ENCODE peak calls at places on chromosomes 5 and 9, in ten cellular contexts. L is GM13976; Z is posterior cingulate gyrus; M is tibial artery; F is activated CD8-positive, alpha-beta memory T cell treated with anti-CD3 and anti-CD28 coated beads for 4 hours; D is SK-N-SH; H is GM23248; E is PC-3; P is HTR-8/SVneo; C is stimulated activated CD4-positive, alpha-beta T cell treated with anti-CD3 and anti-CD28 coated beads, TNF-alpha, amount 100 ng/mL, for 4 hours. R is an unnamed sample.

GRCh38 chr5:139795074-139796001 is at the start of gene PSD2:
- DNase-seq in L (peak), Z (peak), M (no peak), F (no peak), D (peak), H (peak), E (no peak), P (peak), C (no peak), R (peak)

GRCh38 chr5:80982093-80982492 is 21.9 kb downstream of the RASGRF2 start:
- DNase-seq in L (no peak), Z (no peak), M (no peak), F (no peak), D (no peak), H (no peak), E (no peak), P (no peak), C (no peak), R (no peak)

GRCh38 chr9:117081641-117082317 is 333.1 kb downstream of the ASTN2 start:
- DNase-seq in L (no peak), Z (no peak), M (no peak), F (no peak), D (peak), H (no peak), E (no peak), P (no peak), C (no peak), R (no peak)

GRCh38 chr5:115816226-115817042 is at the start of gene CDO1:
- DNase-seq in L (peak), Z (peak), M (peak), F (no peak), D (peak), H (peak), E (no peak), P (peak), C (no peak), R (no peak)

GRCh38 chr5:138695781-138696180 is 57.4 kb upstream of the CTNNA1 start:
- DNase-seq in L (no peak), Z (no peak), M (no peak), F (no peak), D (no peak), H (no peak), E (no peak), P (no peak), C (no peak), R (no peak)

GRCh38 chr9:111052831-111053230 is 14.6 kb upstream of the LPAR1 start:
- DNase-seq in L (no peak), Z (no peak), M (no peak), F (no peak), D (no peak), H (peak), E (peak), P (no peak), C (no peak), R (peak)

GRCh38 chr5:40578501-40579451 is 100.9 kb upstream of the PTGER4 start:
- DNase-seq in L (no peak), Z (no peak), M (no peak), F (no peak), D (no peak), H (peak), E (peak), P (no peak), C (peak), R (no peak)

GRCh38 chr9:113772121-113772885 is 103.8 kb upstream of the ZNF618 start:
- DNase-seq in L (no peak), Z (no peak), M (peak), F (no peak), D (no peak), H (peak), E (no peak), P (no peak), C (no peak), R (no peak)

GRCh38 chr5:154652746-154653417 is 102.3 kb upstream of the LARP1 start:
- DNase-seq in L (no peak), Z (no peak), M (no peak), F (no peak), D (no peak), H (peak), E (no peak), P (no peak), C (no peak), R (no peak)

GRCh38 chr5:170747357-170747756 is 36.2 kb upstream of the GABRP start:
- DNase-seq in L (no peak), Z (no peak), M (no peak), F (no peak), D (peak), H (no peak), E (no peak), P (no peak), C (no peak), R (no peak)

GRCh38 chr9:136655244-136656225 is 7.2 kb upstream of the EGFL7 start:
- DNase-seq in L (no peak), Z (no peak), M (no peak), F (no peak), D (no peak), H (no peak), E (no peak), P (no peak), C (no peak), R (no peak)

GRCh38 chr5:170262061-170262764 is 29.4 kb downstream of the C5orf58 start:
- DNase-seq in L (no peak), Z (no peak), M (no peak), F (no peak), D (no peak), H (no peak), E (no peak), P (no peak), C (no peak), R (no peak)

GRCh38 chr9:18824095-18824666 is 208.8 kb downstream of the SAXO1 start:
- DNase-seq in L (no peak), Z (no peak), M (no peak), F (no peak), D (peak), H (peak), E (peak), P (no peak), C (no peak), R (no peak)

GRCh38 chr9:124068248-124068647 is 56.7 kb downstream of the LHX2 start:
- DNase-seq in L (no peak), Z (no peak), M (no peak), F (no peak), D (no peak), H (no peak), E (no peak), P (no peak), C (no peak), R (no peak)

GRCh38 chr5:73974871-73975351 is 348.9 kb downstream of the ARHGEF28 start:
- DNase-seq in L (no peak), Z (no peak), M (no peak), F (no peak), D (no peak), H (no peak), E (peak), P (no peak), C (no peak), R (no peak)

GRCh38 chr5:120655828-120656435 is 191.8 kb downstream of the PRR16 start:
- DNase-seq in L (no peak), Z (no peak), M (no peak), F (no peak), D (no peak), H (peak), E (peak), P (no peak), C (no peak), R (peak)

GRCh38 chr9:14440062-14440461 is 126.1 kb upstream of the NFIB start:
- DNase-seq in L (no peak), Z (no peak), M (no peak), F (no peak), D (no peak), H (no peak), E (no peak), P (no peak), C (no peak), R (no peak)

GRCh38 chr5:143807401-143807800 is 4.6 kb upstream of the HMHB1 start:
- DNase-seq in L (no peak), Z (no peak), M (no peak), F (no peak), D (no peak), H (no peak), E (no peak), P (no peak), C (no peak), R (no peak)

GRCh38 chr5:56003633-56004032 is 8.9 kb upstream of the IL6ST start:
- DNase-seq in L (no peak), Z (no peak), M (no peak), F (no peak), D (no peak), H (peak), E (no peak), P (no peak), C (no peak), R (no peak)

GRCh38 chr9:134328341-134328840 is 2.1 kb downstream of the RXRA start:
- DNase-seq in L (no peak), Z (no peak), M (no peak), F (no peak), D (no peak), H (peak), E (no peak), P (no peak), C (no peak), R (peak)

GRCh38 chr5:132253452-132254320 is 3.8 kb upstream of the PDLIM4 start:
- DNase-seq in L (peak), Z (no peak), M (no peak), F (no peak), D (no peak), H (no peak), E (no peak), P (no peak), C (no peak), R (no peak)

GRCh38 chr5:59328801-59329296 is 564.7 kb downstream of the PDE4D start:
- DNase-seq in L (no peak), Z (no peak), M (no peak), F (no peak), D (no peak), H (no peak), E (no peak), P (peak), C (no peak), R (no peak)

GRCh38 chr9:124217839-124218437 is 39.8 kb upstream of the NEK6 start:
- DNase-seq in L (no peak), Z (no peak), M (no peak), F (no peak), D (no peak), H (no peak), E (no peak), P (no peak), C (no peak), R (no peak)

GRCh38 chr5:38878391-38879090 is 32.7 kb downstream of the OSMR start:
- DNase-seq in L (no peak), Z (no peak), M (no peak), F (no peak), D (no peak), H (no peak), E (no peak), P (no peak), C (no peak), R (no peak)

GRCh38 chr5:98217138-98217537 is 556.3 kb upstream of the RGMB start:
- DNase-seq in L (peak), Z (peak), M (no peak), F (no peak), D (no peak), H (no peak), E (no peak), P (no peak), C (no peak), R (no peak)